ENCODE peak calls at places on chromosomes 1 and 21, in four cellular contexts. I is IMR-90, P is GM23338, B is MM.1S. G is an unnamed sample.

GRCh38 chr1:90402893-90403849 is 313.9 kb downstream of the BARHL2 start:
- DNase-seq in B (no peak), P (peak), I (peak), G (no peak)

GRCh38 chr21:20040768-20041167 is 957.4 kb upstream of the NCAM2 start:
- DNase-seq in B (peak), P (peak), I (no peak), G (no peak)

GRCh38 chr1:87150143-87150542 is 178.5 kb upstream of the LMO4 start:
- DNase-seq in I (no peak), P (no peak), B (no peak), G (no peak)

GRCh38 chr1:9890224-9890731 is 19.8 kb downstream of the CTNNBIP1 start:
- DNase-seq in I (peak), P (peak), B (no peak), G (no peak)

GRCh38 chr1:169892819-169893644 is 664 bp downstream of the SCYL3 start:
- DNase-seq in P (no peak), I (peak), B (peak), G (peak)

GRCh38 chr1:21523297-21523813 is 14.1 kb downstream of the ALPL start:
- DNase-seq in I (no peak), P (no peak), B (no peak), G (no peak)

GRCh38 chr1:177171536-177172123 is 872 bp downstream of the BRINP2 start:
- DNase-seq in P (no peak), B (no peak), I (no peak), G (no peak)

GRCh38 chr1:208034135-208034534 is 123.2 kb upstream of the CD34 start:
- DNase-seq in I (no peak), B (no peak), P (no peak), G (no peak)

GRCh38 chr1:7209340-7209739 is 424.1 kb downstream of the CAMTA1 start:
- DNase-seq in B (no peak), P (no peak), I (no peak), G (no peak)

GRCh38 chr1:14634497-14634896 is 36.0 kb downstream of the KAZN start:
- DNase-seq in I (no peak), P (no peak), B (no peak), G (peak)

GRCh38 chr1:8374812-8375211 is 56.9 kb downstream of the SLC45A1 start:
- DNase-seq in I (peak), B (no peak), P (peak), G (peak)

GRCh38 chr21:37385179-37385765 is 18.7 kb downstream of the DYRK1A start:
- DNase-seq in I (no peak), B (no peak), P (no peak), G (no peak)

GRCh38 chr21:37383784-37384311 is 17.3 kb downstream of the DYRK1A start:
- DNase-seq in I (no peak), B (no peak), P (no peak), G (no peak)

GRCh38 chr21:37381883-37382585 is 15.5 kb downstream of the DYRK1A start:
- DNase-seq in I (peak), P (no peak), B (no peak), G (no peak)

GRCh38 chr21:37384416-37384815 is 17.8 kb downstream of the DYRK1A start:
- DNase-seq in P (no peak), I (no peak), B (no peak), G (no peak)

DNA sequence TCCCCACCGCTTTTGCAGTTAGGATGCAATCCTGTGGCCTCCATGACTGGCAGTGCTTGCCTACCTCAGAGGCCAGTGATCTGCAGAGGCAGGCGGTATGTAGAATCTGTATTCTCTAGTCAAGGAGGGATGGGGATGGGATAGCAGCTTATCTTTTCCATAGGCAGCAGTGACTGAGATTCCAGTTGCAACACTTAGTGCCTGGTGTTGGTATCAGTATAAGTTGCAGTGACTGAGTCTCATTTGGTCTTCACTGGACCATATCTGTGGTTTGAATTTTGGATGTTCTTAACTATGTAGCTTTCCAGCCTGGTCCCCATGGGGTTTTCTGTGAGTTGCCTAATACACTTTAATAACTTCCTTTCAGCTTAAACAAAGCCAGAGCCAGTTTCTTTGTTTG is 16.5 kb downstream of the DYRK1A start:
- DNase-seq in P (peak), I (no peak), B (no peak), G (peak)
- H3K4me2 ChIP-seq in P (peak), I (no peak), B (no peak), G (peak)

GRCh38 chr21:16079830-16080229 is 350.0 kb downstream of the USP25 start:
- DNase-seq in I (peak), P (no peak), B (no peak), G (no peak)
- H3K4me2 ChIP-seq in I (peak), P (no peak), B (no peak), G (no peak)

DNA sequence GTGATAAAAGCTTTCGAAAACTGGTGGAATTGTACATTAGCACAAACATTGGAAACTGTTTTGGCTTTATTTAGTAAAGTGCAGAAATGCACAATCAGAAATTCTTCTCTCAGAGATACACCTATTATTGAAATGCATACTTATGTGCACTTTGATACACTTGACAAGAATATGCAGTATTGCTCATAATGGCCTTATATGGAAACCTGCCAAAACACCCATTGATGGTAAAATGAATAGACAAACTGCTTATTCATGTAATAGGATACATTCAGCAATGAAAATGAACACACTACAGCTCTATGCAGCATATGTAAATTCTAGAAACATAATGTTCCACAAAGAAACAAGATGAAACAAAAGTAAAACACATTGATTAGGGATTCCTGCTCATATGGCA is 223.9 kb downstream of the S1PR1 start:
- DNase-seq in P (no peak), I (no peak), B (no peak), G (no peak)
- H3K4me2 ChIP-seq in P (no peak), I (no peak), B (no peak), G (no peak)

GRCh38 chr1:156198831-156199349 is 5.0 kb downstream of the SLC25A44 start:
- DNase-seq in P (no peak), B (no peak), I (no peak), G (no peak)

GRCh38 chr1:156194300-156194652 is 372 bp downstream of the SLC25A44 start:
- DNase-seq in I (peak), P (no peak), B (no peak), G (no peak)

GRCh38 chr1:156193488-156194299 is at the start of gene SLC25A44:
- DNase-seq in I (peak), P (peak), B (peak), G (peak)

GRCh38 chr1:156195853-156196252 is 1.9 kb downstream of the SLC25A44 start:
- DNase-seq in P (no peak), I (no peak), B (no peak), G (no peak)

DNA sequence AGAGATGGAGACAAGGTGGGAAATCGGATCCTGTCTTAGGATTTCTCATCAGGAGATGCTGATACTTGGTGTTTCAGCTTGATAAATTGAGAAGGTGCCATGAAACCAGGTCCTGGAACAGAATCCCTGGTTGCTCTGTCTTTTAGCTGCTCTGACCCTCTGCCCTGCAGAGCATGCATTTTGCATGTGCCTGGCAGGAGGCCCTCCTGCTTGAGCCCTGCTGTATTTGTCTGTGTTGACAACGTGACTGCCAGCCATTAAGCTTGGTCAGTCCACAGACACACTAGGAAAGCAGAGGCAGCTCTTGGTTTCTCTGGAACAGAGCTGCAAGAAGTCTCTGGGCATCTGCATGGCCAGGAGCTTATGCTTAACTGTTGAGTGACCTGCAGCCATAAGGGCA is 2.5 kb downstream of the SLC25A44 start:
- DNase-seq in I (no peak), P (no peak), B (no peak), G (no peak)
- H3K4me2 ChIP-seq in I (no peak), P (no peak), B (no peak), G (no peak)